ENCODE peak calls at places on chromosomes 2 and 18, in four cellular contexts. D, C, J and V are unnamed samples.

GRCh38 chr2:230902180-230902899 is 22.7 kb downstream of the GPR55 start:
- DNase-seq in D (no peak), C (peak), J (no peak), V (no peak)

GRCh38 chr18:58476521-58477210 is 152.2 kb downstream of the ALPK2 start:
- DNase-seq in D (no peak), C (no peak), J (no peak), V (no peak)

GRCh38 chr2:173720310-173720709 is 244.9 kb downstream of the SP3 start:
- DNase-seq in D (no peak), C (peak), J (peak), V (no peak)

GRCh38 chr18:6614952-6615351 is 114.6 kb upstream of the ARHGAP28 start:
- DNase-seq in D (no peak), C (no peak), J (no peak), V (no peak)

GRCh38 chr2:196801986-196802385 is 2.5 kb upstream of the GTF3C3 start:
- DNase-seq in D (no peak), C (peak), J (no peak), V (no peak)

GRCh38 chr2:196336715-196337617 is 165.6 kb upstream of the STK17B start:
- DNase-seq in D (no peak), C (peak), J (peak), V (no peak)

GRCh38 chr18:34659579-34660517 is 50.2 kb upstream of the DTNA start:
- DNase-seq in D (peak), C (peak), J (peak), V (peak)

GRCh38 chr2:59383473-59383872 is 1142.3 kb upstream of the FANCL start:
- DNase-seq in D (no peak), C (no peak), J (no peak), V (no peak)

GRCh38 chr2:179655627-179656026 is 205.8 kb downstream of the ZNF385B start:
- DNase-seq in D (no peak), C (peak), J (peak), V (no peak)

GRCh38 chr2:70923378-70924015 is 12.2 kb upstream of the ATP6V1B1 start:
- DNase-seq in D (no peak), C (peak), J (no peak), V (no peak)

GRCh38 chr2:212037062-212037461 is 501.5 kb downstream of the ERBB4 start:
- DNase-seq in D (no peak), C (no peak), J (no peak), V (no peak)

GRCh38 chr2:98521266-98521665 is 76.6 kb downstream of the INPP4A start:
- DNase-seq in D (no peak), C (no peak), J (peak), V (no peak)

GRCh38 chr2:113390133-113390849 is 47.2 kb upstream of the ZNG1B start:
- DNase-seq in D (peak), C (peak), J (peak), V (no peak)

GRCh38 chr2:40859617-40860016 is 407.7 kb upstream of the SLC8A1 start:
- DNase-seq in D (no peak), C (no peak), J (no peak), V (no peak)

GRCh38 chr18:55657572-55658331 is 69.8 kb upstream of the TCF4 start:
- DNase-seq in D (no peak), C (no peak), J (peak), V (no peak)

GRCh38 chr18:55663891-55664290 is 75.9 kb upstream of the TCF4 start:
- DNase-seq in D (no peak), C (no peak), J (no peak), V (no peak)

DNA sequence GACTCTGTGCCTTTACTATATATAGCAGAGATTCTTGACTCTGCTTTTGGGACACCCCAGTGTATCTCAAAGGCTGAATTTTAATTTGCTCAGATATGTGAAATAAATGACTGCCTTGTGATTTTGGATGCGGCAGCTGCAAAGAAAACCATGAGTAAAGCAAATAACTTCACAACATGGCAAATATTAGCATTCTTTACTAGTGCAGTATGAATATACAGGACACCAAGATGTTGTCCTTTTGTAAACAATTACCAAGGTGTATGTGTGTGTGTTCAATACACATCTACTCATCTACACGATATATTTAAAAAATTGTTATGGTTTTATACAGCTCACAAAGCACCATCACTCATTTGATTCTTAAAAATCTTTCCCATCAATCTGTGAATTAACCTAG is 70.6 kb upstream of the TCF4 start:
- DNase-seq in D (no peak), C (no peak), J (no peak), V (no peak)
- TF ChIP-seq CTCF in D (no peak), C (no peak), J (no peak), V (no peak)

DNA sequence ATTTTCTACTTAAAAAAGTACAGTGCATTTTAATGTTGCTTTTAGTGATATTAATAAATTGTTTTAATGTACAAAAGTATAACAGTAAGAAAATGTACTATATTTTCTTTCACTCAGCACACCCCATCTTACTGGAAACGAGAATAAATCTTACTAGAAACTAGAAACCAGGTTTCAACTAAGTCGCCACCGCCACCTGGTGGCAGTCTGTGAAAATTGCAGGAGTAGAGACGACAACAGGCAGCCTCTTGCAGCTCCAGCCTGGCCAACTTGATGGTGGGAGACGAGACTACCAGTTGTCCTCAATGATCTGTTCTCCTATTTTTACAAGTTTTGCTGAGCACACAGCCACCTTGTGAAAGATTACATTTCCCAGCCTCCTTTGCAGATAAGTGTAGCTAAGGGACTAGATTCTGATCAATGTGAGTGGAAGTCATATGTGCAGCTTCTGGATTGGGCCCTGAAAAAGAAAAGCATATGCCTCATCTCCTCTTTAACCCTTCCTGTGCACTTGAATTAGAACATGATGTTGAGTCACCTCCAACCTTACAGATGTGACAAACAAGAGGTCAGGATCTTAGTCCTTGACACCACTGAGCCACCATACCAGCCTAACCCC is 8.7 kb downstream of the OTOF start:
- DNase-seq in D (no peak), C (peak), J (peak), V (no peak)
- TF ChIP-seq CTCF in D (peak), C (peak), J (peak), V (no peak)

DNA sequence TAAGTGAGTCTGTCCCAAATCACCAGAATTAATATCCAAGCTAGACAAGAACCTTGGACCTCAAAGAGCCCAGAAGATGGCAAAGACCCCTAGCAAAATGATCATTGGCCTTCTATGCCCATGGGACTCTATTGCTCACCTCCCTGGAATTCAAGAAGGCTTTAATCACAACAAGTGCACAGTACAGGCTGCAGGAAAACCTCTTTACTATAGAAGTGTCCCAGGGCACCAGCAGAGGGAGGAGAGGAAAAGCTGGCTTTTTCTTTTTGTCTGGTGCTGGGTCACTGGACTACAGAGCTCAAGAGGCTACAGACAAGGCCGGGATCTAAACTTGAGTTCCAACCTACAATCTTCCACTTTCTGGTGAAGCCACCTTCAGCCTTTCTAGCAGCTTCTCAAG is 88.3 kb upstream of the PPP1CB start:
- DNase-seq in D (peak), C (peak), J (peak), V (no peak)
- TF ChIP-seq CTCF in D (no peak), C (peak), J (peak), V (no peak)

DNA sequence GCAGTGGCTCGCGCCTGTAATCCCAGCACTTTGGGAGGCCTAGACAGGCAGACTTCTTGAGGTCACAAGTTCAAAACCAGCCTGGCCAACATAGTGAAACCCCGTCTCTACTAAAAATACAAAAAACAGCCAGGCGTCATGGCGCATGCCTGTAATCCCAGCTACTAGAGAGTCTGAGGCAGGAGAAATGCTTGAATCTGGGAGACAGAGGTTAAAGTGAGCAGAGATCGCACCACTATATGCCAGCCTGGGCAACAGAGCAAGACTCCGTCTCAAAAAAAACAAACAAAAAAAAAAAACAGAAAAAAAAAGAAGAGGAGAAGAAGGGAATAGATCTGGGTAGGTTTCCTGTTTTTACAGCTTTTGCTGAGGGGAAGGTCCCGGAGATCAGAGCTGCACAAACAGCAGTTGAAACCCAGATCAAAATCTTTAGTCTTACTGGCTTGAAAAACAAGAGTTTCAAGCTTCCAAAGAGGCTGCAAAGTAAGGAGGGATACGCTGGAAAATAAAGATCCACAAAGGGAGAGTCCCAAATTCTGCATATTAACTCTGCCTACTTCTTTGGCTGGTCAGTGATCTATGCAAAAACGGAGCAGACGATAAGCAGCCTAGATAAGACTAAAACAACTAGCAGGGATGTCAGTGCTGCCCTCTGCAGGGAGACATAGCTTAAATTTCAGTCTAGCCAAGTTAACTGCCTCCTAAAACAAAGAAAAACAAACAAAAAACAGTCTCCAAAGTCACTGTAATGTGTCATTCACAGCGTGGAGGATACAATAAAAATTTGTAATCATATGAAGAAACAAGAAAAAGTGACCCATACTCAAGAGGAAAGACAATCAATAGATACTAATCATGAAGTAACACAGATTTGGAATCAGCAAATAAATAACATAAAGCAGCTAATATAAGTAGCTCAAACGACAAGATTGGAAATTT is 74.1 kb downstream of the TLK1 start:
- DNase-seq in D (peak), C (peak), J (peak), V (no peak)
- TF ChIP-seq CTCF in D (peak), C (peak), J (peak), V (no peak)